ENCODE peak calls at places on chromosome 17, in eight cellular contexts. One of them, this sample, is unnamed.

GRCh38 chr17:80920406-80920805 is 71.2 kb upstream of the CHMP6 start:
- DNase-seq in brain microvascular endothelial cell: peak; percentile 94
- DNase-seq in esophagus squamous epithelium: no peak
- DNase-seq in kidney: peak; percentile 69
- DNase-seq in K562: no peak
- DNase-seq in esophagus muscularis mucosa: no peak
- DNase-seq in CD8-positive, alpha-beta memory T cell: no peak
- DNase-seq in cardiac muscle cell: peak; percentile 77
- DNase-seq in this sample: no peak

GRCh38 chr17:80294653-80295052 is 34.0 kb downstream of the RNF213 start:
- DNase-seq in brain microvascular endothelial cell: no peak
- DNase-seq in esophagus squamous epithelium: no peak
- DNase-seq in kidney: peak; percentile 8
- DNase-seq in K562: no peak
- DNase-seq in esophagus muscularis mucosa: no peak
- DNase-seq in CD8-positive, alpha-beta memory T cell: no peak
- DNase-seq in cardiac muscle cell: no peak
- DNase-seq in this sample: no peak

GRCh38 chr17:76458580-76459490 is 5.9 kb upstream of the UBE2O start:
- DNase-seq in brain microvascular endothelial cell: peak; percentile 52
- DNase-seq in esophagus squamous epithelium: no peak
- DNase-seq in kidney: peak; percentile 73
- DNase-seq in K562: peak; percentile 83
- DNase-seq in esophagus muscularis mucosa: no peak
- DNase-seq in CD8-positive, alpha-beta memory T cell: no peak
- DNase-seq in cardiac muscle cell: peak; percentile 69
- DNase-seq in this sample: no peak

GRCh38 chr17:76725580-76726230 is 701 bp downstream of the JMJD6 start:
- DNase-seq in brain microvascular endothelial cell: no peak
- DNase-seq in esophagus squamous epithelium: no peak
- DNase-seq in kidney: peak; percentile 93
- DNase-seq in K562: peak; percentile 85
- DNase-seq in esophagus muscularis mucosa: peak; percentile 94
- DNase-seq in CD8-positive, alpha-beta memory T cell: peak; percentile 63
- DNase-seq in cardiac muscle cell: peak; percentile 60
- DNase-seq in this sample: no peak

GRCh38 chr17:19781488-19782458 is 33.7 kb upstream of the ALDH3A1 start:
- DNase-seq in brain microvascular endothelial cell: no peak
- DNase-seq in esophagus squamous epithelium: no peak
- DNase-seq in kidney: no peak
- DNase-seq in K562: no peak
- DNase-seq in esophagus muscularis mucosa: no peak
- DNase-seq in CD8-positive, alpha-beta memory T cell: no peak
- DNase-seq in cardiac muscle cell: no peak
- DNase-seq in this sample: no peak

GRCh38 chr17:56735842-56736241 is 97.9 kb downstream of the C17orf67 start:
- DNase-seq in brain microvascular endothelial cell: no peak
- DNase-seq in esophagus squamous epithelium: no peak
- DNase-seq in kidney: no peak
- DNase-seq in K562: no peak
- DNase-seq in esophagus muscularis mucosa: no peak
- DNase-seq in CD8-positive, alpha-beta memory T cell: no peak
- DNase-seq in cardiac muscle cell: no peak
- DNase-seq in this sample: no peak

GRCh38 chr17:70859829-70860228 is 690.5 kb downstream of the KCNJ2 start:
- DNase-seq in brain microvascular endothelial cell: no peak
- DNase-seq in esophagus squamous epithelium: no peak
- DNase-seq in kidney: no peak
- DNase-seq in K562: no peak
- DNase-seq in esophagus muscularis mucosa: no peak
- DNase-seq in CD8-positive, alpha-beta memory T cell: no peak
- DNase-seq in cardiac muscle cell: no peak
- DNase-seq in this sample: no peak

GRCh38 chr17:28569446-28569845 is 1.9 kb downstream of the PIGS start:
- DNase-seq in brain microvascular endothelial cell: no peak
- DNase-seq in esophagus squamous epithelium: no peak
- DNase-seq in kidney: no peak
- DNase-seq in K562: no peak
- DNase-seq in esophagus muscularis mucosa: no peak
- DNase-seq in CD8-positive, alpha-beta memory T cell: no peak
- DNase-seq in cardiac muscle cell: no peak
- DNase-seq in this sample: no peak

GRCh38 chr17:41037853-41038350 is 3.2 kb upstream of the KRTAP1-3 start:
- DNase-seq in brain microvascular endothelial cell: no peak
- DNase-seq in esophagus squamous epithelium: no peak
- DNase-seq in kidney: no peak
- DNase-seq in K562: no peak
- DNase-seq in esophagus muscularis mucosa: no peak
- DNase-seq in CD8-positive, alpha-beta memory T cell: no peak
- DNase-seq in cardiac muscle cell: no peak
- DNase-seq in this sample: no peak

GRCh38 chr17:73100363-73100762 is 7.9 kb upstream of the SLC39A11 start:
- DNase-seq in brain microvascular endothelial cell: no peak
- DNase-seq in esophagus squamous epithelium: no peak
- DNase-seq in kidney: no peak
- DNase-seq in K562: no peak
- DNase-seq in esophagus muscularis mucosa: no peak
- DNase-seq in CD8-positive, alpha-beta memory T cell: no peak
- DNase-seq in cardiac muscle cell: no peak
- DNase-seq in this sample: no peak

GRCh38 chr17:64063766-64064224 is 43.4 kb upstream of the ICAM2 start:
- DNase-seq in brain microvascular endothelial cell: peak; percentile 13
- DNase-seq in esophagus squamous epithelium: no peak
- DNase-seq in kidney: peak; percentile 83
- DNase-seq in K562: peak; percentile 57
- DNase-seq in esophagus muscularis mucosa: no peak
- DNase-seq in CD8-positive, alpha-beta memory T cell: peak; percentile 27
- DNase-seq in cardiac muscle cell: peak; percentile 68
- DNase-seq in this sample: no peak

GRCh38 chr17:73901661-73902415 is 257.6 kb upstream of the SDK2 start:
- DNase-seq in brain microvascular endothelial cell: no peak
- DNase-seq in esophagus squamous epithelium: no peak
- DNase-seq in kidney: no peak
- DNase-seq in K562: no peak
- DNase-seq in esophagus muscularis mucosa: no peak
- DNase-seq in CD8-positive, alpha-beta memory T cell: no peak
- DNase-seq in cardiac muscle cell: peak; percentile 6
- DNase-seq in this sample: no peak

GRCh38 chr17:82740906-82741759 is 5.7 kb downstream of the FN3K start:
- DNase-seq in brain microvascular endothelial cell: no peak
- DNase-seq in esophagus squamous epithelium: no peak
- DNase-seq in kidney: no peak
- DNase-seq in K562: no peak
- DNase-seq in esophagus muscularis mucosa: no peak
- DNase-seq in CD8-positive, alpha-beta memory T cell: no peak
- DNase-seq in cardiac muscle cell: no peak
- DNase-seq in this sample: no peak

DNA sequence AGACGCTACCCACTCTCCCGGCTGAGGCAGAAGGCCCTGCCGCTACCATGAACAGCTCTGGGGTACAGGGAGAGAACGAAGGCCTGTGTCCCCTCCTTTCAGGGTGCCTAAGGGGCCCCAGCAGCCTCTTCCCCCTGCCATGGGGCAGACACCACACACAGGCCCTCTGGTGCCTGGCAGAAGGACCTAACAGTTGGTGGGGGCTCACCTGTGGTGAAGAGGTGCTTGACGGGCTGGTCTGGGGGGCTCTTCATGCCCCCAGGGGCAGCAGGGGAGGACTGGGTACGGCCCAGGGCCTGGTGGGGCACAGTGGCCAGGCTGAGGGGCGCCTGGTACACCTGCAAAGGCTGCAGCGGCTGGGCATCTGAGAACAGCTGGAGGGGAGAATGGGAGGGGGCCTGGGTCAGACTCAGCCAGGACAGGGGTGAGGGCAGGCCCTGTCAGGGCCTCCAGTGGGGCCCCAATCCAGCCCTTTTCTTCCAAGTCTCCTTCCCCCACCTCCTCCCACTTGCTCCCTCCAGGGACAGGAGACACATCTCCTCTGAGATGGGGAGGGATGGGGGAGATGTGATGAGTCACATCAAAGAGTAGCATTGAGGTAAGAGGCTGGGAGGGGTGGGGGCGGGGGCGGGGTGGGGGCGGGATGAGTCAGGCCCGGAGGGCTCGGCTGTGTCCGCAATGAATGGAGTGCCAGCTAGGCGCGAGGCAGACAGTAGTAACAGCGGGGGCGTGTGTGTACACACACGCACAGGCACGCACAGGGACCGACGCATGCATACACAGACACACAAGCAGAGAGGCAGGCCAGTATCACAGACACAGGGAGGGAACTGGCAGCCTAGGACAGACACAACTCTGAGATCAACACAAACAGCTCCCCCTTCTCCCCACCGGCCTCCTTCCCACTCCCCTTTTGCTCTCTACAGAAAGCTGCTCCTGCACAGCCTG is 16.1 kb downstream of the G6PC3 start:
- DNase-seq in brain microvascular endothelial cell: peak; percentile 96
- DNase-seq in esophagus squamous epithelium: no peak
- DNase-seq in kidney: no peak
- DNase-seq in K562: peak; percentile 96
- DNase-seq in esophagus muscularis mucosa: no peak
- DNase-seq in CD8-positive, alpha-beta memory T cell: no peak
- DNase-seq in cardiac muscle cell: peak; percentile 81
- DNase-seq in this sample: peak; percentile 75
- H3K4me3 ChIP-seq in brain microvascular endothelial cell: peak overlapping the region; percentile 22
- H3K4me3 ChIP-seq in esophagus squamous epithelium: no peak overlapping the region
- H3K4me3 ChIP-seq in kidney: no peak overlapping the region
- H3K4me3 ChIP-seq in K562: no peak overlapping the region
- H3K4me3 ChIP-seq in esophagus muscularis mucosa: no peak overlapping the region
- H3K4me3 ChIP-seq in CD8-positive, alpha-beta memory T cell: no peak overlapping the region
- H3K4me3 ChIP-seq in cardiac muscle cell: no peak overlapping the region
- H3K4me3 ChIP-seq in this sample: no peak overlapping the region

DNA sequence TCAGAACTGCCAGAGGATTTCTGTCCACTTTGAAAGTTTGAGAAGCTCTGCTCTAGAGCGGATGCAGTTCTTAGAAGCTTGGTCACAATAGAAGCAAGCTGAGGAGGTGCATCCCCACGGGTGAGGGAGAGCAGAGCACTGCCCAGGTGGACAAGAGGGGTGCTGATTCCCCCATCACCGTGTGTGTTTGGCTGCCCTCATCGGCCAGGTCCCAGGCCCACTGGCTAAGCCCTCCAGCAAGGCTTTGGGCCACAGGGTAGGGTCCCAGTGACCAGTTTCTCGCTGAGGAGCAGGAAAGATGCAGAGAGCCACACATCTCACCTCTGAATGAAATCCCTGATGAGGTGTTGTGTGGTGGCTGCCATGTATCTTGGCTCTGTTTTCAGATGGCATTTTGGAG is 26.9 kb downstream of the NMT1 start:
- DNase-seq in brain microvascular endothelial cell: no peak
- DNase-seq in esophagus squamous epithelium: no peak
- DNase-seq in kidney: no peak
- DNase-seq in K562: no peak
- DNase-seq in esophagus muscularis mucosa: no peak
- DNase-seq in CD8-positive, alpha-beta memory T cell: no peak
- DNase-seq in cardiac muscle cell: no peak
- DNase-seq in this sample: no peak
- H3K27ac ChIP-seq in brain microvascular endothelial cell: no peak overlapping the region
- H3K27ac ChIP-seq in esophagus squamous epithelium: peak overlapping the region; percentile 83
- H3K27ac ChIP-seq in kidney: peak overlapping the region; percentile 76
- H3K27ac ChIP-seq in K562: no peak overlapping the region
- H3K27ac ChIP-seq in esophagus muscularis mucosa: no peak overlapping the region
- H3K27ac ChIP-seq in CD8-positive, alpha-beta memory T cell: no peak overlapping the region
- H3K27ac ChIP-seq in cardiac muscle cell: no peak overlapping the region
- H3K27ac ChIP-seq in this sample: peak overlapping the region; percentile 48

GRCh38 chr17:47733047-47733413 is at the start of gene TBX21:
- DNase-seq in brain microvascular endothelial cell: no peak
- DNase-seq in esophagus squamous epithelium: peak; percentile 48
- DNase-seq in kidney: peak; percentile 92
- DNase-seq in K562: peak; percentile 84
- DNase-seq in esophagus muscularis mucosa: no peak
- DNase-seq in CD8-positive, alpha-beta memory T cell: peak; percentile 88
- DNase-seq in cardiac muscle cell: peak; percentile 27
- DNase-seq in this sample: no peak
- H3K4me3 ChIP-seq in brain microvascular endothelial cell: no peak within 1 kb of the TSS
- H3K4me3 ChIP-seq in esophagus squamous epithelium: peak within 1 kb of the TSS; percentile 64
- H3K4me3 ChIP-seq in kidney: no peak within 1 kb of the TSS
- H3K4me3 ChIP-seq in K562: no peak within 1 kb of the TSS
- H3K4me3 ChIP-seq in esophagus muscularis mucosa: peak within 1 kb of the TSS; percentile 50
- H3K4me3 ChIP-seq in CD8-positive, alpha-beta memory T cell: peak within 1 kb of the TSS; percentile 72
- H3K4me3 ChIP-seq in cardiac muscle cell: peak within 1 kb of the TSS; percentile 41
- H3K4me3 ChIP-seq in this sample: no peak within 1 kb of the TSS

DNA sequence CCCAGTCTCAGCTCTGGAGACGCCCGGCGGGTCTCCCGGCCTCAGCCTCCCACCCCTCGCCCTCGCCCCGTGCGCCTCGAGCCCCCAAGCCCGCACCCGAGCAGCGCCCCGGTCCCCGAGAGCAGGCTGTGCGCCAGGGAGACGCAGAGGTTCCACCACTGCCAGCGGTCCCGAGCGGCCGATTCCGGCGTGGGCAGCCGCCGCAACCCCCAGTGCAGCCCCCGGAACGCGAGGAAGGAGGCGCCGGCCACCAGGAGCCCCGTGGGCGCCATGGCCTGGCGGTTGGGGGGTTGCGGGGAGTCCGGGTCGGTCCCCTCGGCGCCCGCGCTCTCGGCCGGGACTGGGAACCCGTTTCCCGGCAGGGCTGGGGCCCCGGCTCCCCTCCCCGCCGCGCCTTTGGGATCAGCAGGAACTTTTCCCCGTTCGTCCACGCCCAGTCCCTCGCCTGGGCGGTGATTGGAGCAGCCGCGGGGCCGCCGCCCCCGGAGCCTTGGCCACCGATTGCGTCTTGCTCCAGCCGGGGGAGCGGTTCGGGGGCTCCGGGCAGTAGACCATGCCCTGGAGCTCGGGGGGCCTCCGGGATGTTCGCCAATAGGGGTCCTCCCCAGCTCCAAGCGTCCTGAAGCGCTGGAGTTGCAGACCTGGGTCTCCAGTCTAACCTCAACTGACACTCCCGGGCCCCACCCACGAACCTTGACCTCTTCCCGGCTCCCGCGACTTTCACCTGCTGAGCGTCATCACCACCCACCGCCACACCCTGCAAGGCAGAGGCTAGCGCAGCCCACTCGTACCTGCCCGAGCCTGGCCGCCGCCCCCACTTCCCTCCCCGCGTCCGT is at the start of gene TLCD2:
- DNase-seq in brain microvascular endothelial cell: peak; percentile 55
- DNase-seq in esophagus squamous epithelium: no peak
- DNase-seq in kidney: peak; percentile 92
- DNase-seq in K562: peak; percentile 64
- DNase-seq in esophagus muscularis mucosa: no peak
- DNase-seq in CD8-positive, alpha-beta memory T cell: no peak
- DNase-seq in cardiac muscle cell: peak; percentile 77
- DNase-seq in this sample: no peak
- H3K27ac ChIP-seq in brain microvascular endothelial cell: no peak within 1 kb of the TSS
- H3K27ac ChIP-seq in esophagus squamous epithelium: peak within 1 kb of the TSS; percentile 90
- H3K27ac ChIP-seq in kidney: peak within 1 kb of the TSS; percentile 51
- H3K27ac ChIP-seq in K562: peak within 1 kb of the TSS; percentile 66
- H3K27ac ChIP-seq in esophagus muscularis mucosa: peak within 1 kb of the TSS; percentile 99
- H3K27ac ChIP-seq in CD8-positive, alpha-beta memory T cell: peak within 1 kb of the TSS; percentile 2
- H3K27ac ChIP-seq in cardiac muscle cell: no peak within 1 kb of the TSS
- H3K27ac ChIP-seq in this sample: peak within 1 kb of the TSS; percentile 70